ENCODE peak calls at places on chromosome 14, in five cellular contexts. One of them, this sample, is unnamed. For H3K4me1, the result is how much of the 10 kb centered on the place peaks cover.

GRCh38 chr14:67934851-67935250 is 115.3 kb downstream of the RAD51B start:
- DNase-seq in SJCRH30: no peak
- DNase-seq in neural progenitor cell: no peak
- DNase-seq in neuronal stem cell: no peak
- DNase-seq in gastrocnemius medialis: no peak
- DNase-seq in this sample: no peak

GRCh38 chr14:37091651-37092050 is 80.8 kb downstream of the SLC25A21 start:
- DNase-seq in neural progenitor cell: no peak
- DNase-seq in gastrocnemius medialis: no peak
- DNase-seq in neuronal stem cell: no peak
- DNase-seq in SJCRH30: peak
- DNase-seq in this sample: no peak

GRCh38 chr14:60565211-60565610 is 56.3 kb downstream of the SIX6 start:
- DNase-seq in SJCRH30: peak
- DNase-seq in gastrocnemius medialis: no peak
- DNase-seq in neural progenitor cell: no peak
- DNase-seq in neuronal stem cell: no peak
- DNase-seq in this sample: no peak

GRCh38 chr14:96635850-96636249 is 133.7 kb downstream of the PAPOLA start:
- DNase-seq in SJCRH30: peak
- DNase-seq in neural progenitor cell: no peak
- DNase-seq in neuronal stem cell: no peak
- DNase-seq in gastrocnemius medialis: no peak
- DNase-seq in this sample: no peak

GRCh38 chr14:63857467-63858030 is 4.7 kb downstream of the SYNE2 start:
- DNase-seq in gastrocnemius medialis: no peak
- DNase-seq in SJCRH30: no peak
- DNase-seq in neuronal stem cell: no peak
- DNase-seq in neural progenitor cell: no peak
- DNase-seq in this sample: no peak

GRCh38 chr14:65810326-65810725 is 397.8 kb downstream of the FUT8 start:
- DNase-seq in neuronal stem cell: no peak
- DNase-seq in gastrocnemius medialis: no peak
- DNase-seq in neural progenitor cell: peak
- DNase-seq in SJCRH30: no peak
- DNase-seq in this sample: no peak

GRCh38 chr14:54446201-54446693 is 5.1 kb upstream of the CNIH1 start:
- DNase-seq in neural progenitor cell: no peak
- DNase-seq in SJCRH30: no peak
- DNase-seq in gastrocnemius medialis: no peak
- DNase-seq in neuronal stem cell: no peak
- DNase-seq in this sample: no peak

GRCh38 chr14:101897326-101897725 is 67.0 kb upstream of the DYNC1H1 start:
- DNase-seq in neuronal stem cell: no peak
- DNase-seq in SJCRH30: no peak
- DNase-seq in gastrocnemius medialis: no peak
- DNase-seq in neural progenitor cell: no peak
- DNase-seq in this sample: no peak

GRCh38 chr14:64387232-64387737 is 868 bp upstream of the MTHFD1 start:
- DNase-seq in SJCRH30: peak
- DNase-seq in gastrocnemius medialis: peak
- DNase-seq in neural progenitor cell: peak
- DNase-seq in neuronal stem cell: no peak
- DNase-seq in this sample: no peak

GRCh38 chr14:72788255-72788654 is 105.6 kb downstream of the DPF3 start:
- DNase-seq in neuronal stem cell: no peak
- DNase-seq in SJCRH30: no peak
- DNase-seq in neural progenitor cell: no peak
- DNase-seq in gastrocnemius medialis: no peak
- DNase-seq in this sample: no peak

GRCh38 chr14:75720828-75721227 is 59.8 kb downstream of the TTLL5 start:
- DNase-seq in gastrocnemius medialis: peak
- DNase-seq in neuronal stem cell: no peak
- DNase-seq in SJCRH30: no peak
- DNase-seq in neural progenitor cell: no peak
- DNase-seq in this sample: peak

GRCh38 chr14:25882899-25883298 is 714.9 kb downstream of the NOVA1 start:
- DNase-seq in neural progenitor cell: no peak
- DNase-seq in gastrocnemius medialis: no peak
- DNase-seq in SJCRH30: no peak
- DNase-seq in neuronal stem cell: no peak
- DNase-seq in this sample: no peak

GRCh38 chr14:90331497-90332270 is at the start of gene NRDE2:
- DNase-seq in SJCRH30: peak
- DNase-seq in neuronal stem cell: peak
- DNase-seq in gastrocnemius medialis: peak
- DNase-seq in neural progenitor cell: peak
- DNase-seq in this sample: peak

GRCh38 chr14:64115401-64115800 is 178.8 kb downstream of the ESR2 start:
- DNase-seq in SJCRH30: no peak
- DNase-seq in neural progenitor cell: no peak
- DNase-seq in neuronal stem cell: no peak
- DNase-seq in gastrocnemius medialis: no peak
- DNase-seq in this sample: no peak

GRCh38 chr14:67941456-67942018 is 122.0 kb downstream of the RAD51B start:
- DNase-seq in SJCRH30: peak
- DNase-seq in neuronal stem cell: peak
- DNase-seq in gastrocnemius medialis: no peak
- DNase-seq in neural progenitor cell: peak
- DNase-seq in this sample: no peak

GRCh38 chr14:37585101-37585479 is 10.0 kb downstream of the FOXA1 start:
- DNase-seq in neural progenitor cell: peak
- DNase-seq in neuronal stem cell: no peak
- DNase-seq in SJCRH30: no peak
- DNase-seq in gastrocnemius medialis: no peak
- DNase-seq in this sample: no peak

GRCh38 chr14:51996148-51996746 is 6.9 kb downstream of the RTRAF start:
- DNase-seq in neuronal stem cell: no peak
- DNase-seq in gastrocnemius medialis: no peak
- DNase-seq in SJCRH30: no peak
- DNase-seq in neural progenitor cell: peak
- DNase-seq in this sample: no peak

GRCh38 chr14:34120185-34120977 is 169.5 kb upstream of the EGLN3 start:
- DNase-seq in SJCRH30: no peak
- DNase-seq in gastrocnemius medialis: peak
- DNase-seq in neural progenitor cell: peak
- DNase-seq in neuronal stem cell: no peak
- DNase-seq in this sample: no peak

GRCh38 chr14:64983439-64984310 is 3.0 kb upstream of the FNTB start:
- DNase-seq in neuronal stem cell: no peak
- DNase-seq in gastrocnemius medialis: no peak
- DNase-seq in neural progenitor cell: peak
- DNase-seq in SJCRH30: peak
- DNase-seq in this sample: no peak

GRCh38 chr14:68464716-68465115 is 328.2 kb downstream of the ZFP36L1 start:
- DNase-seq in gastrocnemius medialis: no peak
- DNase-seq in neural progenitor cell: no peak
- DNase-seq in SJCRH30: no peak
- DNase-seq in neuronal stem cell: no peak
- DNase-seq in this sample: no peak

GRCh38 chr14:92774563-92774962 is 19.5 kb upstream of the GOLGA5 start:
- DNase-seq in gastrocnemius medialis: no peak
- DNase-seq in neuronal stem cell: no peak
- DNase-seq in SJCRH30: no peak
- DNase-seq in neural progenitor cell: no peak
- DNase-seq in this sample: no peak

GRCh38 chr14:102280376-102280962 is 24.5 kb downstream of the MOK start:
- DNase-seq in gastrocnemius medialis: no peak
- DNase-seq in SJCRH30: no peak
- DNase-seq in neuronal stem cell: no peak
- DNase-seq in neural progenitor cell: no peak
- DNase-seq in this sample: no peak

GRCh38 chr14:70995671-70996070 is 88.4 kb downstream of the PCNX1 start:
- DNase-seq in neuronal stem cell: no peak
- DNase-seq in neural progenitor cell: no peak
- DNase-seq in gastrocnemius medialis: no peak
- DNase-seq in SJCRH30: no peak
- DNase-seq in this sample: no peak

GRCh38 chr14:21498540-21499526 is 12.3 kb downstream of the METTL3 start:
- DNase-seq in SJCRH30: peak
- DNase-seq in neural progenitor cell: peak
- DNase-seq in gastrocnemius medialis: no peak
- DNase-seq in neuronal stem cell: peak
- DNase-seq in this sample: no peak

GRCh38 chr14:25406818-25407217 is 356.9 kb upstream of the STXBP6 start:
- DNase-seq in neuronal stem cell: peak
- DNase-seq in neural progenitor cell: peak
- DNase-seq in gastrocnemius medialis: no peak
- DNase-seq in SJCRH30: peak
- DNase-seq in this sample: no peak

GRCh38 chr14:79871164-79871563 is 340.1 kb downstream of the DIO2 start:
- DNase-seq in SJCRH30: no peak
- DNase-seq in gastrocnemius medialis: no peak
- DNase-seq in neuronal stem cell: no peak
- DNase-seq in neural progenitor cell: no peak
- DNase-seq in this sample: no peak

DNA sequence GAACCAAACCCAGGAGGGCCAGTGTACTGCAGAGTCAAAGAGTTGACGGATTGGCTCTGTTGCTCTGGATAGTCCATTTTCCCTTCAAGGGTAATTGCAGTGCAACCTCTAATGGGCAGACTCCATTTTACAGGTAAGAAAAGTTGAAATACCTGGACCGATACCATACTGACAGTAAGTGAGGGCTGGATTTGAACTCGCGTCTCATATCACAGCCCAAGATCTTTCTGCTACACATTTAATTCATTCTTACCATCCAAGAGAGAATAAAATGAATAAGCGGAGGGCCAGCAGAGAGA is 356 bp upstream of the ZC3H14 start:
- DNase-seq in SJCRH30: no peak
- DNase-seq in neuronal stem cell: no peak
- DNase-seq in gastrocnemius medialis: no peak
- DNase-seq in neural progenitor cell: no peak
- DNase-seq in this sample: no peak
- H3K27ac ChIP-seq in SJCRH30: no peak
- H3K27ac ChIP-seq in neuronal stem cell: no peak
- H3K27ac ChIP-seq in gastrocnemius medialis: peak
- H3K27ac ChIP-seq in neural progenitor cell: no peak
- H3K27ac ChIP-seq in this sample: peak

DNA sequence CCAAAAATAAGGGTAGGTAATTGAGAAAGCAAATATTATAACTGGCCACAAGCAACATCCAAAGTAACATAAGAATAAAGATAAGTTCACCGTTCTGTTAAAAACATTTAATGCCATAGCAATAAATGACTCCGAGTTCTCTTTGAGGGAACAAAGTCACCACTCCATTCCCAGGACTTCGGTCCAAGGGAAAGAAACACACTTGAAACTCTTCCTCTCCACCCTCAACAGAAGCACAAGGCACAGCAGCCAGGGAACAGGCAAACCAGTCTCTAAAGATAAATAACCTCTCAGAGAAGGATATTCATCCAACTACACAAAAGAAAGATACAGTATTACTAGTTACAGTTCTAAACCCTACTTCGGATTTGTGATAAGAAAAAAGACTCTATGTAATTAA is 2.5 kb downstream of the SETD3 start:
- DNase-seq in gastrocnemius medialis: no peak
- DNase-seq in neuronal stem cell: no peak
- DNase-seq in neural progenitor cell: no peak
- DNase-seq in SJCRH30: no peak
- DNase-seq in this sample: no peak
- H3K4me1 ChIP-seq in gastrocnemius medialis: half or more
- H3K4me1 ChIP-seq in neuronal stem cell: under half
- H3K4me1 ChIP-seq in neural progenitor cell: under half
- H3K4me1 ChIP-seq in SJCRH30: under half
- H3K4me1 ChIP-seq in this sample: half or more

GRCh38 chr14:93879362-93879983 is 47.7 kb upstream of the FAM181A start:
- DNase-seq in gastrocnemius medialis: no peak
- DNase-seq in neural progenitor cell: no peak
- DNase-seq in neuronal stem cell: no peak
- DNase-seq in SJCRH30: no peak
- DNase-seq in this sample: no peak
- H3K4me3 ChIP-seq in gastrocnemius medialis: no peak
- H3K4me3 ChIP-seq in neural progenitor cell: no peak
- H3K4me3 ChIP-seq in neuronal stem cell: no peak
- H3K4me3 ChIP-seq in SJCRH30: no peak
- H3K4me3 ChIP-seq in this sample: no peak

GRCh38 chr14:74685054-74685453 is 27.8 kb downstream of the AREL1 start:
- DNase-seq in gastrocnemius medialis: no peak
- DNase-seq in neuronal stem cell: no peak
- DNase-seq in SJCRH30: no peak
- DNase-seq in neural progenitor cell: no peak
- DNase-seq in this sample: no peak
- H3K27ac ChIP-seq in gastrocnemius medialis: no peak
- H3K27ac ChIP-seq in neuronal stem cell: no peak
- H3K27ac ChIP-seq in SJCRH30: no peak
- H3K27ac ChIP-seq in neural progenitor cell: no peak
- H3K27ac ChIP-seq in this sample: no peak

DNA sequence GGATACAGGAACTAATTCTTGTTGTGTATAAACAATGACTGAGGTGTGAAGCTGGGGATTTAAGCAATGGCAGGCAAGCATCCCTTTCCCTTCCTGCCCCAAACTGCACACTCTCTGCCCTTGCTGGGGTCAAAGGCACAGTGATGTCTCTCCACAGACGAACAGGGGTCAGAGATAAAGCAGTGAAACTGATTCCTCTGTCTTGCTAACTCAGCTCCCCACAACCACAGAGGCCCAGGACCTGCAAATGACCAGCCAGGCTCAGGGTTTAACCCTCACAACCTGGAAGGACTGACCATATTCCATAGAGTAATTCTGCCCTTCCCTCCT is 67.2 kb downstream of the CCDC88C start:
- DNase-seq in SJCRH30: no peak
- DNase-seq in neuronal stem cell: no peak
- DNase-seq in neural progenitor cell: no peak
- DNase-seq in gastrocnemius medialis: no peak
- DNase-seq in this sample: no peak
- H3K4me1 ChIP-seq in SJCRH30: under half
- H3K4me1 ChIP-seq in neuronal stem cell: under half
- H3K4me1 ChIP-seq in neural progenitor cell: under half
- H3K4me1 ChIP-seq in gastrocnemius medialis: under half
- H3K4me1 ChIP-seq in this sample: under half